ENCODE peak calls at places on chromosomes 13 and 19, in four cellular contexts. Y, I, Z and W are unnamed samples.

GRCh38 chr19:27858981-27859581 is 1353.9 kb downstream of the UQCRFS1 start:
- DNase-seq in Y (no peak), I (no peak), Z (no peak), W (no peak)

GRCh38 chr13:112849500-112849899 is 119.5 kb upstream of the MCF2L start:
- DNase-seq in Y (no peak), I (no peak), Z (no peak), W (no peak)

GRCh38 chr19:46081928-46082727 is 41.3 kb upstream of the IGFL4 start:
- DNase-seq in Y (no peak), I (peak; percentile 70), Z (peak; percentile 38), W (peak; percentile 70)

GRCh38 chr13:110476220-110476617 is 85.3 kb downstream of the RAB20 start:
- DNase-seq in Y (no peak), I (no peak), Z (no peak), W (no peak)

GRCh38 chr19:13788991-13789390 is 6.3 kb upstream of the ZSWIM4 start:
- DNase-seq in Y (no peak), I (peak; percentile 97), Z (peak; percentile 62), W (peak; percentile 61)

GRCh38 chr19:51121257-51121656 is 3.4 kb upstream of the SIGLEC9 start:
- DNase-seq in Y (no peak), I (no peak), Z (peak; percentile 5), W (peak; percentile 57)

GRCh38 chr19:21482863-21483276 is 22.5 kb upstream of the ZNF429 start:
- DNase-seq in Y (peak; percentile 26), I (peak; percentile 44), Z (peak; percentile 84), W (no peak)

GRCh38 chr13:114260818-114261217 is 20.6 kb upstream of the UPF3A start:
- DNase-seq in Y (no peak), I (no peak), Z (no peak), W (no peak)

GRCh38 chr13:85985791-85986190 is 186.6 kb upstream of the SLITRK6 start:
- DNase-seq in Y (no peak), I (no peak), Z (no peak), W (no peak)

GRCh38 chr19:33686687-33687541 is 65.2 kb downstream of the CHST8 start:
- DNase-seq in Y (no peak), I (no peak), Z (no peak), W (no peak)

GRCh38 chr13:42394361-42395065 is 122.6 kb downstream of the AKAP11 start:
- DNase-seq in Y (no peak), I (no peak), Z (no peak), W (no peak)